ENCODE peak calls at places on chromosomes 1 and 21, in four cellular contexts. N is iris pigment epithelial cell, H is hepatocyte, P is germinal center. E is an unnamed sample.

GRCh38 chr1:174022976-174023277 is 770 bp upstream of the RC3H1 start:
- DNase-seq in N (no peak), H (no peak), P (no peak), E (no peak)

GRCh38 chr1:92031281-92032110 is 1.7 kb downstream of the EPHX4 start:
- DNase-seq in N (no peak), H (no peak), P (no peak), E (no peak)

GRCh38 chr1:51819810-51820209 is 58.7 kb downstream of the NRDC start:
- DNase-seq in N (peak), H (no peak), P (no peak), E (no peak)

GRCh38 chr21:43329361-43330269 is 97.3 kb downstream of the SIK1 start:
- DNase-seq in N (no peak), H (no peak), P (no peak), E (no peak)

GRCh38 chr1:201265771-201266170 is 17.5 kb upstream of the PKP1 start:
- DNase-seq in N (peak), H (no peak), P (no peak), E (no peak)

GRCh38 chr1:226603976-226604845 is 55.6 kb downstream of the STUM start:
- DNase-seq in N (no peak), H (no peak), P (no peak), E (peak)

GRCh38 chr1:5720484-5720883 is 271.7 kb downstream of the NPHP4 start:
- DNase-seq in N (no peak), H (no peak), P (no peak), E (no peak)

GRCh38 chr1:218750216-218750970 is 405.3 kb downstream of the TGFB2 start:
- DNase-seq in N (no peak), H (no peak), P (no peak), E (no peak)

GRCh38 chr1:214574598-214575411 is 23.4 kb upstream of the PTPN14 start:
- DNase-seq in N (peak), H (no peak), P (no peak), E (no peak)

GRCh38 chr21:39003982-39004775 is 179.1 kb downstream of the PSMG1 start:
- DNase-seq in N (no peak), H (no peak), P (no peak), E (no peak)

GRCh38 chr1:245923215-245923614 is 583.9 kb downstream of the SMYD3 start:
- DNase-seq in N (no peak), H (no peak), P (no peak), E (no peak)

GRCh38 chr1:198880818-198881597 is 242.2 kb downstream of the PTPRC start:
- DNase-seq in N (peak), H (peak), P (no peak), E (peak)